ENCODE peak calls at places on chromosomes 13 and 19, in seven cellular contexts. C, B, M, Q, W, V and T are unnamed samples.

GRCh38 chr13:62302341-62302740 is 886.7 kb upstream of the PCDH20 start:
- DNase-seq in C (no peak), B (no peak), M (no peak), Q (no peak), W (no peak), V (no peak), T (no peak)

GRCh38 chr19:56301886-56302620 is 12.6 kb downstream of the ZSCAN5A start:
- DNase-seq in C (no peak), B (no peak), M (no peak), Q (no peak), W (no peak), V (no peak), T (no peak)

GRCh38 chr13:43269037-43269476 is 245.7 kb downstream of the DNAJC15 start:
- DNase-seq in C (no peak), B (peak), M (no peak), Q (no peak), W (peak), V (peak), T (peak)

GRCh38 chr13:73070451-73070850 is 11.6 kb downstream of the KLF5 start:
- DNase-seq in C (no peak), B (no peak), M (no peak), Q (no peak), W (no peak), V (no peak), T (no peak)

GRCh38 chr19:46472592-46472991 is 1.2 kb upstream of the PNMA8A start:
- DNase-seq in C (no peak), B (no peak), M (no peak), Q (no peak), W (no peak), V (no peak), T (no peak)

GRCh38 chr13:101579291-101579802 is 126.9 kb downstream of the ITGBL1 start:
- DNase-seq in C (no peak), B (peak), M (no peak), Q (no peak), W (no peak), V (peak), T (peak)

GRCh38 chr19:48424694-48425219 is 21.0 kb upstream of the GRWD1 start:
- DNase-seq in C (peak), B (peak), M (no peak), Q (peak), W (no peak), V (peak), T (peak)

GRCh38 chr13:97974773-97975172 is 21.3 kb downstream of the IPO5 start:
- DNase-seq in C (no peak), B (peak), M (no peak), Q (no peak), W (no peak), V (no peak), T (peak)

GRCh38 chr13:62643007-62643483 is 1227.4 kb upstream of the PCDH20 start:
- DNase-seq in C (no peak), B (no peak), M (no peak), Q (no peak), W (no peak), V (peak), T (no peak)

DNA sequence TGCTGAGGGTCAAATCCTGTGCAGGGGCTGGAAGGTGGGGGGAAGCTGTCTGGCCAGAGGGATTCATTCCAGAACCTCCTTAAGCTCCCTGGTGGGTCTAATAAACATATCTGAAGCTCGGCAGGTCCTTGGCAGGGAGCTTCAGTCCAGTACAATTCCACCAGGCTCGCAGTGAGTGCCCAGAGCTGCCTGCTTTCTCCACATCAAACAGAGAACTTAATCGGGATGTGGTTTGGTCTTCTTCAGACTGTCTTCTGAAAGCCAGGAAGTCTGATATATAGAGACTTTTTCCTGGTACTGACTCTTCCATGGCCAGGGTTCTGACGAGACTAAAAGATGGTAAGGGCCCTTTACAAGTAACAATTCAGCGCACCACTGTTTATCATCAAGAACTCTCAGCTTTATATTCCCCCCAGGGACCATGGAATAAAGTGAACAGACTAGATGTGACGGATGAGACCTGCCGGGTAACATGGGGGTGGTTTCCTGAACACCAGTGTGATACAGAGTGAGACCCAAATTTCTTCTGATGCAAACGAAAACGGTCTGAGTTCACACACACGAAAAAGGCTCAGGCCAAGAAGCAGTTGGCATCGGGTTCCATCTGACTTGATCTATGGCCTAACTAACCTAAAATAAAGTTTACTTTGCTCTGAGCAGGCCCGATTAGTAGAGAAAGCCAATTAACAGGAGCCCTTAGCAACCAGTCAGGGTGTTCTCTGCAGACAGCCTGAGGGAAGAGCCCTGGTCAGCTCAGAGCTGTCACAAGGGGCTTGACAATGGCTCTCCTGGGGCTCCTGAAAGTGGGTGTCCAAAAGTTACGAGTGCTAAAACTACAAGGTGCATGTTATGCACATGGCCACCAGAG is 29.0 kb downstream of the RANBP3 start:
- DNase-seq in C (no peak), B (no peak), M (no peak), Q (no peak), W (no peak), V (no peak), T (peak)
- H3K4me3 ChIP-seq in C (no peak), B (no peak), M (no peak), Q (no peak), W (no peak), V (no peak), T (no peak)

GRCh38 chr13:102846261-102847015 is 606 bp downstream of the ERCC5 start:
- DNase-seq in C (no peak), B (peak), M (no peak), Q (peak), W (peak), V (peak), T (peak)

GRCh38 chr13:102845289-102845629 is 573 bp upstream of the ERCC5 start:
- DNase-seq in C (no peak), B (no peak), M (no peak), Q (no peak), W (no peak), V (no peak), T (peak)

GRCh38 chr13:102848956-102849355 is 3.1 kb downstream of the ERCC5 start:
- DNase-seq in C (no peak), B (peak), M (no peak), Q (no peak), W (no peak), V (no peak), T (no peak)

GRCh38 chr13:102847272-102848234 is 1.7 kb downstream of the ERCC5 start:
- DNase-seq in C (no peak), B (peak), M (no peak), Q (peak), W (no peak), V (peak), T (peak)

GRCh38 chr13:102845630-102846260 is at the start of gene ERCC5:
- DNase-seq in C (peak), B (peak), M (peak), Q (peak), W (peak), V (peak), T (peak)
- TF ChIP-seq CTCF in C (peak), B (no peak), M (no peak), Q (no peak), W (no peak), V (no peak), T (no peak)

DNA sequence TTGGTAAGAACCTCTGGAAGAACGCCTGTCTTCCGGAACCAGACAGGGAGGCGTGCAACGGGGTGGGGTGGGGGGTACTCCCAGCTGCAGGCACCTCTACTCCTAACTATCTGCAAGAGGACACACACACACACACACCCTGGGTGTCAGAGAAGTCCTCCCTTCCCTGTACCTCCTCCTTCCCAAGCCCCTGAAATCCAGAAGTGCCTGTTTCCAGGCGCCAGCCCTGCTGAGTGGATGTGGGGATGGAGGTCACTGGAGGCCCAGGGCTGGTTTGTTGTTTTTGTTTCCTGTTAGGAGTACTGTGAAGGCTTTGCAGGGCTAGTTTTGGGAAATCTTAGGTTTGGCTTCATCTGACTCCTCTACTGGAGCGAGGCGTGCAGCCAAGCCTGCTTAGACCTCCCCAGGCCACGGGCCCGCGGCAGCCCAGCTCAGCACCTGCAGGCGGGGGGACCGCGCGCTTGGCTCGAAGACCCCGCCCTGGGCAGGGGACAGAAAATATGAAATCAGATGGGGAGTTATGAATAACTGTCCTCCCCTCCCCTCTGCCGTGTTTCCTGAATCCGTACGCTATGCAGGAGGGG is 36.4 kb downstream of the SOX1 start:
- DNase-seq in C (no peak), B (no peak), M (no peak), Q (peak), W (no peak), V (no peak), T (no peak)
- H3K4me3 ChIP-seq in C (no peak), B (no peak), M (no peak), Q (peak), W (no peak), V (no peak), T (no peak)

DNA sequence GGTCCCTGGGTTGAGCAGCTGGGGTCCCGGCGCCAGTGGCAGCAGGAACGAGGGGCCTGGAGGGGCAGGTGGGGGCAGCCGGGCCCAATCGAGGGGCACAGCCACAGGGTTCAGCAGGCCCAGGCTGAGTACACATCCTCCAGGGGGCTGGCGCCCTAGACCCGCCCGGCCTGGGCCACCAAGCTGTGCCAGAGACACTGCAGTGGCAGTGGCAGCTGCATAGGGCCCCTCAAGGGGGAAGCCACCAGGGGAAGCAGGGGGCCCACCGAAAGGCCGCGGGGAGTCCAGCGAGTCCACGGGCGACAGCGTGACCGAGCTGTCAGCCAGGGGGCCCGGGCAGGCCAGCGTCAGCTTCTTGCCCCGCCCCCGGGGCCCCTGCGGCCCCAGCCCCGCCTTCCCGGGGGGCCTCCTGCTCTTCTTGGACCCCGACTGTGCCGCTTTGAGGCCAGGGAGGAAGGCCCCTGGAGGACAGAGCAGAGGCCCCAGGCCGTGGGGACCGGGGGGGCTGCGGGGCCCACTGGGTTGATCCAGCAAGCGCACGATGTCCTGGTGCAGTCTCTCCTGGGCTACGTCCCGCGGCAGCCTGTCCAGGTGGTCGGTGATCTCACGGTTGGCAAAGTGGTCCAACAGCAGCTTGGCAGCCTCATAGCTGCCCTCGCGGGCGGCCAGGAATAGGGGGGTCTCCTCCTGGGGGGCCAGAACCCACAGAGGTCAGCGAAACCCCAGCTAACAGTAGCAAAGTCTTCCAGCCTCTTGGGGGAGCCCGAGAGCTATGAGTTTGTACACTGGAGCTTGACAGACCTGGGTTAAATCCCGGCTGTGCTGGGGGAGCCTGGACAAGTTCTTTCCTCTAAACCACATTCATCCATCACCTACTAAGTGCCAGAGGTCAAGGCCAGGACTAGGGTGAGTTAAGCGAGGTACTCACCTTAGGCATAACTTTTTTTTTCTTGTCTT is 39.5 kb downstream of the NOTCH3 start:
- DNase-seq in C (peak), B (peak), M (no peak), Q (peak), W (no peak), V (peak), T (peak)
- TF ChIP-seq CTCF in C (peak), B (peak), M (no peak), Q (peak), W (no peak), V (peak), T (peak)

DNA sequence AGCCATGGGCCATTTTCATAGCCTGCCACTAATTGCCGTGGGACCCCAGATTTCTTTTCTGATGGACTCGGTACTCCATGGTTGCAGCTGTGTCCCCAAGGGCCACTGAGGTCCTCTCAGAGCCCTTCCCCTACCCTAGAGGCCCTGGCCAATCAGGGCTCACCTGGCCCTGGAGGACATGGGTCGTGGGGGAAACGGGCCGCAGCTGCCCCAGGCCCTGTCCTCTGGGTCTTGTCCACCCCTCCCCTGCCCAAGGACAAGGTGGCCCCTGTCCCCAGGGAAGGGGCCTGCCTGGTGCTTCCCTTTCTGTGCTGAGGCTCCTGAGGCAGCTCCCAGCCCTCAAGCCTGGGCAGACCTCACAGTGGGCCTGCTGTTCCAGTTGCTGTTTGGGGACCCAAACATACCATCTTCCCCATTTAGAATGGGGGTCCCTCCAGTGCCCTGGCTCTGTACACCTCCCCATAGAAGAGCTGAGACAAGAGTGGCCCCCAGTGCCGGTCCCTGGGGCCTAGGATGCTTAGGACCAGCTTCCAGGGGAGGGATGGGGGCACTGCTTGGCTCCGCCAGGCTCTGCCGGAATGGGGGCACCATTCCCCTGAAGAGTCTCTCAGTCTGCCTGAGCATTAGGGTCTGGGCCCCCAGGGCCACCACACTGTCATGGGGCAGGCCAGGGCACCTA is 3.2 kb downstream of the RAB11B start:
- DNase-seq in C (no peak), B (no peak), M (no peak), Q (no peak), W (no peak), V (no peak), T (no peak)
- H3K4me3 ChIP-seq in C (no peak), B (no peak), M (no peak), Q (no peak), W (no peak), V (no peak), T (no peak)

DNA sequence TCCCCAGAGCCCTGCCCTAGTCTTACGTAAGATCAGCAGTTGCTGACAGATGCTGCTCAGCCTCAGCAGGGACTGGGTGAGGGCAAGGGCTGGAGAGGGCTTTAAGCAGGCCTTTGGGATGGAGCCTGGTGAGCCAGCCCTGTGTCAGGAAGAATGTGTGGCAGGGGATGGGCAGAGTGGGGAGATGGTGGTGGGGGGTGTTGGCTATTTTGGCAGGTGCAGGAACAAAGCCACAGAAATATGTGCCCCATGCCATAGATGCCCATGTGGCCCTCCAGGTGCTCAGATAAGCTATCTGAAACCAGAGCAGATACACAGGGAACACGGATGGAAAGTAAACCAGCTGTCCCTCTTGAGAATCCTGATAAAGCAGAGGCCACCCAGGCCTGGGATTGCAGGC is 1325.0 kb downstream of the UQCRFS1 start:
- DNase-seq in C (no peak), B (no peak), M (no peak), Q (no peak), W (no peak), V (no peak), T (no peak)
- TF ChIP-seq CTCF in C (no peak), B (no peak), M (no peak), Q (no peak), W (no peak), V (no peak), T (no peak)

GRCh38 chr13:110869805-110870706 is 44.8 kb downstream of the ANKRD10 start:
- DNase-seq in C (peak), B (peak), M (peak), Q (peak), W (peak), V (peak), T (peak)
- H3K4me3 ChIP-seq in C (peak), B (peak), M (peak), Q (no peak), W (no peak), V (peak), T (peak)

DNA sequence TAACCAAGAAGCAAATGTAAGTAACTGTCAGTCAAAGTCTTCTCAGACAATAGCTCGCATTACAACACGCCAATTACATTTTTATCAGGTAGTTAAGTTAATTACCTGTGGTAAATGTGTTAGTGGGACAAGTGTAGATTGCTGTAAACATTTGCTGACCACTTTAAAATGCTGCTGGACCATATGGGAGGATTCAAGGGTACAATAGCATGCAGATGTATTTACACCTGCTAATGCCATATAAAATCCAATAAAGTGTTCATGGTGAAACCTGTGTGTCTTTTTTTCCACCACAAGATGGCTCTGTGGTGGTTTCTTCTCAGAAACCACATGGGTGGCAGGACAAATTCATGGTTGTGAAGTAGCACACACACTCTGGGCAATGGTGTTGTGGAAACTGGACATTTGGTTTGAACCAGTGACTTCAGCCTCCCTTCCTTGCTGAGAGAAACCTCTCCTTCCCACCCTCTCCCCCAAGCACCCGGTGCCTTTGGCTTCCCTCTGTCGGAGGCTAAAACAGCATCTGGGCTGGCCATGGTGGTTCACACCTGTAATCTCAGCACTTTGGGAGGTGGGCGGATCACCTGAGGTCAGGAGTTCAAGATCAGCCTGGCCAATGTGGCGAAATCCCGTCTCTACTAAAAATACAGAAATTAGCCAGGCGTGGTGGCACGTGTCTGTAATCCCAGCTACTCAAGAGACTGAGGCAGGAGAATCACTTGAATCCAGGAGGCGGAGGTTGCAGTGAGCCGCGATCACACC is 18.1 kb upstream of the GTF3A start:
- DNase-seq in C (peak), B (peak), M (no peak), Q (peak), W (no peak), V (peak), T (peak)
- TF ChIP-seq CTCF in C (peak), B (peak), M (peak), Q (peak), W (peak), V (peak), T (peak)

DNA sequence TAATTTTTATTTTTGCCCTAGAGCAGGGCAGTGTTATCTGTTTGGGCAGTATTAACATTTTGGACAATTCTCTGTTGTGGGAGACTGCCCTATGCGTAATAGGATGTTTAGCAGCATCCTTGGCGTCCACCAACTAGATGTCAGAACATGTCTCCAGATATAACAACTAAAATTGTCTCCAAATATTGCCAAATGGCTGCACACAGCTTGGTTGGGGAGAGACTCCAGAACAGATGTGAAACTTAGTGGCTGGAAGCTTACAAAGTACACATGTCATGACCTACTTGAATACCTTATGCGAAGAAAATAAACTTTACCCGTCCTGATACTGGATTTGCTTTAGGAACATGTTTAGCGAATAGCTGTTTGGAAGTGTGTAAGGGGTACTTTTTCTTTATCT is 123.0 kb downstream of the GGACT start:
- DNase-seq in C (no peak), B (no peak), M (no peak), Q (no peak), W (no peak), V (no peak), T (no peak)
- H3K4me3 ChIP-seq in C (no peak), B (no peak), M (no peak), Q (no peak), W (no peak), V (no peak), T (no peak)